ENCODE peak calls at places on chromosomes 4 and X, in eight cellular contexts. One of them, this sample, is unnamed. For H3K4me1 and H3K9me3, the result is how much of the 10 kb centered on the place peaks cover.

GRCh38 chr4:114019276-114019971 is 40.0 kb upstream of the ARSJ start:
- DNase-seq in mammary epithelial cell: peak
- DNase-seq in astrocyte: peak
- DNase-seq in aorta: no peak
- DNase-seq in Peyer's patch: no peak
- DNase-seq in upper lobe of right lung: no peak
- DNase-seq in esophagus squamous epithelium: no peak
- DNase-seq in A549: no peak
- DNase-seq in this sample: no peak

GRCh38 chr4:4362991-4363697 is 23.8 kb upstream of the NSG1 start:
- DNase-seq in mammary epithelial cell: no peak
- DNase-seq in astrocyte: peak
- DNase-seq in aorta: no peak
- DNase-seq in Peyer's patch: no peak
- DNase-seq in upper lobe of right lung: peak
- DNase-seq in esophagus squamous epithelium: no peak
- DNase-seq in A549: no peak
- DNase-seq in this sample: no peak

GRCh38 chr4:83371936-83372335 is 37.3 kb upstream of the HPSE start:
- DNase-seq in mammary epithelial cell: no peak
- DNase-seq in astrocyte: no peak
- DNase-seq in aorta: no peak
- DNase-seq in Peyer's patch: no peak
- DNase-seq in upper lobe of right lung: no peak
- DNase-seq in esophagus squamous epithelium: no peak
- DNase-seq in A549: no peak
- DNase-seq in this sample: no peak

GRCh38 chr4:128385683-128386304 is 98.2 kb upstream of the PGRMC2 start:
- DNase-seq in mammary epithelial cell: peak
- DNase-seq in astrocyte: peak
- DNase-seq in aorta: no peak
- DNase-seq in Peyer's patch: no peak
- DNase-seq in upper lobe of right lung: no peak
- DNase-seq in esophagus squamous epithelium: no peak
- DNase-seq in A549: peak
- DNase-seq in this sample: no peak

GRCh38 chr4:42750831-42751230 is 93.9 kb upstream of the ATP8A1 start:
- DNase-seq in mammary epithelial cell: no peak
- DNase-seq in astrocyte: no peak
- DNase-seq in aorta: no peak
- DNase-seq in Peyer's patch: no peak
- DNase-seq in upper lobe of right lung: no peak
- DNase-seq in esophagus squamous epithelium: no peak
- DNase-seq in A549: no peak
- DNase-seq in this sample: no peak

GRCh38 chrX:133435544-133436124 is 20.3 kb upstream of the GPC4 start:
- DNase-seq in mammary epithelial cell: no peak
- DNase-seq in astrocyte: no peak
- DNase-seq in aorta: no peak
- DNase-seq in Peyer's patch: no peak
- DNase-seq in upper lobe of right lung: no peak
- DNase-seq in esophagus squamous epithelium: no peak
- DNase-seq in A549: no peak
- DNase-seq in this sample: no peak

GRCh38 chr4:76993787-76994641 is 44.5 kb downstream of the SEPTIN11 start:
- DNase-seq in mammary epithelial cell: no peak
- DNase-seq in astrocyte: no peak
- DNase-seq in aorta: no peak
- DNase-seq in Peyer's patch: peak
- DNase-seq in upper lobe of right lung: no peak
- DNase-seq in esophagus squamous epithelium: no peak
- DNase-seq in A549: no peak
- DNase-seq in this sample: no peak

GRCh38 chr4:120616041-120616440 is 306.5 kb downstream of the PRDM5 start:
- DNase-seq in mammary epithelial cell: no peak
- DNase-seq in astrocyte: no peak
- DNase-seq in aorta: no peak
- DNase-seq in Peyer's patch: no peak
- DNase-seq in upper lobe of right lung: no peak
- DNase-seq in esophagus squamous epithelium: no peak
- DNase-seq in A549: no peak
- DNase-seq in this sample: no peak

GRCh38 chrX:84363674-84364073 is 138.6 kb downstream of the HDX start:
- DNase-seq in mammary epithelial cell: no peak
- DNase-seq in astrocyte: no peak
- DNase-seq in aorta: no peak
- DNase-seq in Peyer's patch: no peak
- DNase-seq in upper lobe of right lung: no peak
- DNase-seq in esophagus squamous epithelium: no peak
- DNase-seq in A549: no peak
- DNase-seq in this sample: no peak

GRCh38 chr4:6041794-6042193 is 23.6 kb upstream of the C4orf50 start:
- DNase-seq in mammary epithelial cell: no peak
- DNase-seq in astrocyte: no peak
- DNase-seq in aorta: no peak
- DNase-seq in Peyer's patch: no peak
- DNase-seq in upper lobe of right lung: no peak
- DNase-seq in esophagus squamous epithelium: no peak
- DNase-seq in A549: no peak
- DNase-seq in this sample: no peak

GRCh38 chrX:150693782-150694574 is 782 bp downstream of the MTMR1 start:
- DNase-seq in mammary epithelial cell: peak
- DNase-seq in astrocyte: peak
- DNase-seq in aorta: peak
- DNase-seq in Peyer's patch: peak
- DNase-seq in upper lobe of right lung: peak
- DNase-seq in esophagus squamous epithelium: no peak
- DNase-seq in A549: peak
- DNase-seq in this sample: peak

GRCh38 chrX:150697641-150698040 is 4.4 kb downstream of the MTMR1 start:
- DNase-seq in mammary epithelial cell: no peak
- DNase-seq in astrocyte: no peak
- DNase-seq in aorta: no peak
- DNase-seq in Peyer's patch: no peak
- DNase-seq in upper lobe of right lung: no peak
- DNase-seq in esophagus squamous epithelium: no peak
- DNase-seq in A549: no peak
- DNase-seq in this sample: no peak

GRCh38 chrX:150696836-150697235 is 3.6 kb downstream of the MTMR1 start:
- DNase-seq in mammary epithelial cell: no peak
- DNase-seq in astrocyte: no peak
- DNase-seq in aorta: no peak
- DNase-seq in Peyer's patch: peak
- DNase-seq in upper lobe of right lung: no peak
- DNase-seq in esophagus squamous epithelium: no peak
- DNase-seq in A549: no peak
- DNase-seq in this sample: peak

GRCh38 chrX:150694738-150695410 is 1.7 kb downstream of the MTMR1 start:
- DNase-seq in mammary epithelial cell: no peak
- DNase-seq in astrocyte: no peak
- DNase-seq in aorta: no peak
- DNase-seq in Peyer's patch: no peak
- DNase-seq in upper lobe of right lung: no peak
- DNase-seq in esophagus squamous epithelium: no peak
- DNase-seq in A549: no peak
- DNase-seq in this sample: no peak

GRCh38 chrX:150696264-150696789 is 3.1 kb downstream of the MTMR1 start:
- DNase-seq in mammary epithelial cell: no peak
- DNase-seq in astrocyte: no peak
- DNase-seq in aorta: no peak
- DNase-seq in Peyer's patch: no peak
- DNase-seq in upper lobe of right lung: no peak
- DNase-seq in esophagus squamous epithelium: no peak
- DNase-seq in A549: no peak
- DNase-seq in this sample: no peak
- H3K4me1 ChIP-seq in mammary epithelial cell: under half
- H3K4me1 ChIP-seq in astrocyte: under half
- H3K4me1 ChIP-seq in aorta: under half
- H3K4me1 ChIP-seq in Peyer's patch: under half
- H3K4me1 ChIP-seq in upper lobe of right lung: under half
- H3K4me1 ChIP-seq in esophagus squamous epithelium: under half
- H3K4me1 ChIP-seq in A549: under half
- H3K4me1 ChIP-seq in this sample: under half

GRCh38 chr4:1996866-1997611 is 11.7 kb downstream of the NELFA start:
- DNase-seq in mammary epithelial cell: no peak
- DNase-seq in astrocyte: no peak
- DNase-seq in aorta: no peak
- DNase-seq in Peyer's patch: no peak
- DNase-seq in upper lobe of right lung: no peak
- DNase-seq in esophagus squamous epithelium: no peak
- DNase-seq in A549: no peak
- DNase-seq in this sample: no peak

GRCh38 chr4:1993169-1993516 is 15.6 kb downstream of the NELFA start:
- DNase-seq in mammary epithelial cell: no peak
- DNase-seq in astrocyte: no peak
- DNase-seq in aorta: no peak
- DNase-seq in Peyer's patch: no peak
- DNase-seq in upper lobe of right lung: peak
- DNase-seq in esophagus squamous epithelium: no peak
- DNase-seq in A549: no peak
- DNase-seq in this sample: peak

GRCh38 chr4:1994935-1995334 is 13.8 kb downstream of the NELFA start:
- DNase-seq in mammary epithelial cell: no peak
- DNase-seq in astrocyte: no peak
- DNase-seq in aorta: no peak
- DNase-seq in Peyer's patch: no peak
- DNase-seq in upper lobe of right lung: no peak
- DNase-seq in esophagus squamous epithelium: no peak
- DNase-seq in A549: no peak
- DNase-seq in this sample: peak

GRCh38 chr4:1997712-1998111 is 11.1 kb downstream of the NELFA start:
- DNase-seq in mammary epithelial cell: no peak
- DNase-seq in astrocyte: no peak
- DNase-seq in aorta: no peak
- DNase-seq in Peyer's patch: no peak
- DNase-seq in upper lobe of right lung: no peak
- DNase-seq in esophagus squamous epithelium: no peak
- DNase-seq in A549: no peak
- DNase-seq in this sample: no peak

DNA sequence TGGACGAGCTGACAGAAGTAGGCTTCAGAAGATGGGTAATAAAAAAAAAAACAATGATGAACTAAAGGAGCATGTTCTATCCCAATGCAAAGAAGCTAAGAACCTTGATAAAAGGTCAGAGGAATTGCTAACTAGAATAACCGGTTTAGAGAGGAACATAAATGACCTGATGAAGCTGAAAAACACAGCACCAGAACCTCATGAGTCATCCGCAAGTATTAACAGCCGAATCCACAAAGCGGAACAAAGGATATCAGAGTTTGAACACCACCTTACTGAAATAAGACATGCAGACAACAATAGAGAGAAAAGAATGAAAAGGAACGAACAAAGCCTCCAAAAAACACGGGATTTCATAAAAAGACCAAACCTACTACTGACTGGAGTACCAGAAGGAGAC is 10.5 kb downstream of the NELFA start:
- DNase-seq in mammary epithelial cell: peak
- DNase-seq in astrocyte: peak
- DNase-seq in aorta: no peak
- DNase-seq in Peyer's patch: no peak
- DNase-seq in upper lobe of right lung: no peak
- DNase-seq in esophagus squamous epithelium: no peak
- DNase-seq in A549: no peak
- DNase-seq in this sample: no peak
- H3K9me3 ChIP-seq in mammary epithelial cell: under half
- H3K9me3 ChIP-seq in astrocyte: under half
- H3K9me3 ChIP-seq in aorta: under half
- H3K9me3 ChIP-seq in Peyer's patch: under half
- H3K9me3 ChIP-seq in upper lobe of right lung: under half
- H3K9me3 ChIP-seq in esophagus squamous epithelium: under half
- H3K9me3 ChIP-seq in A549: under half
- H3K9me3 ChIP-seq in this sample: under half

GRCh38 chrX:40142417-40142816 is 44.7 kb upstream of the BCOR start:
- DNase-seq in mammary epithelial cell: no peak
- DNase-seq in astrocyte: no peak
- DNase-seq in aorta: no peak
- DNase-seq in Peyer's patch: no peak
- DNase-seq in upper lobe of right lung: no peak
- DNase-seq in esophagus squamous epithelium: no peak
- DNase-seq in A549: no peak
- DNase-seq in this sample: no peak

GRCh38 chrX:40140706-40141499 is 43.1 kb upstream of the BCOR start:
- DNase-seq in mammary epithelial cell: no peak
- DNase-seq in astrocyte: peak
- DNase-seq in aorta: peak
- DNase-seq in Peyer's patch: no peak
- DNase-seq in upper lobe of right lung: peak
- DNase-seq in esophagus squamous epithelium: no peak
- DNase-seq in A549: no peak
- DNase-seq in this sample: no peak

GRCh38 chrX:40144576-40144975 is 46.8 kb upstream of the BCOR start:
- DNase-seq in mammary epithelial cell: no peak
- DNase-seq in astrocyte: no peak
- DNase-seq in aorta: no peak
- DNase-seq in Peyer's patch: no peak
- DNase-seq in upper lobe of right lung: no peak
- DNase-seq in esophagus squamous epithelium: no peak
- DNase-seq in A549: no peak
- DNase-seq in this sample: no peak

GRCh38 chrX:40143987-40144386 is 46.2 kb upstream of the BCOR start:
- DNase-seq in mammary epithelial cell: no peak
- DNase-seq in astrocyte: no peak
- DNase-seq in aorta: no peak
- DNase-seq in Peyer's patch: no peak
- DNase-seq in upper lobe of right lung: no peak
- DNase-seq in esophagus squamous epithelium: no peak
- DNase-seq in A549: no peak
- DNase-seq in this sample: no peak

DNA sequence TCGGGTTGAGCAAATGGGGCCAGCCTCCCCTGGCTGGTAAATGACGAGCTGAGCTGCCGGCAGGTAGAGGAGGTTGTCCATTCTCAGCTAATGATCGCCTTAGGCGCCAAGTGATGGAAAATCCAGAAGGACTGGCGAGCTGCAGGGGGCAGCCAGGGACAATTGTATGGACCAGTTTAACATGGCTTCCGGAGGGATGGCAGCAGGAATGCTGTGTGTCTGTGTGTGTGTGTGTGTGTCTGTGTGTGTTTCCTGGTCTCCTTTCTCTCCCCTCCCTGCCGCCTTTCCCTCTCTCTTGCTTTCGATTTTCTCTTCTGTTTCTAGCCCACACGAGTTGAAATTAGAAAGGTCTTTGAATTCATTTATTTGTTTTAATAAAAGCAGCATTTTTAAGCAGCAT is 45.2 kb upstream of the BCOR start:
- DNase-seq in mammary epithelial cell: no peak
- DNase-seq in astrocyte: no peak
- DNase-seq in aorta: no peak
- DNase-seq in Peyer's patch: no peak
- DNase-seq in upper lobe of right lung: no peak
- DNase-seq in esophagus squamous epithelium: no peak
- DNase-seq in A549: no peak
- DNase-seq in this sample: no peak
- H3K4me1 ChIP-seq in mammary epithelial cell: under half
- H3K4me1 ChIP-seq in astrocyte: under half
- H3K4me1 ChIP-seq in aorta: under half
- H3K4me1 ChIP-seq in Peyer's patch: under half
- H3K4me1 ChIP-seq in upper lobe of right lung: under half
- H3K4me1 ChIP-seq in esophagus squamous epithelium: under half
- H3K4me1 ChIP-seq in A549: under half
- H3K4me1 ChIP-seq in this sample: under half

GRCh38 chr4:11355224-11355623 is 73.5 kb downstream of the HS3ST1 start:
- DNase-seq in mammary epithelial cell: no peak
- DNase-seq in astrocyte: no peak
- DNase-seq in aorta: no peak
- DNase-seq in Peyer's patch: no peak
- DNase-seq in upper lobe of right lung: no peak
- DNase-seq in esophagus squamous epithelium: no peak
- DNase-seq in A549: no peak
- DNase-seq in this sample: no peak

GRCh38 chr4:11354531-11354930 is 74.2 kb downstream of the HS3ST1 start:
- DNase-seq in mammary epithelial cell: no peak
- DNase-seq in astrocyte: no peak
- DNase-seq in aorta: no peak
- DNase-seq in Peyer's patch: no peak
- DNase-seq in upper lobe of right lung: no peak
- DNase-seq in esophagus squamous epithelium: no peak
- DNase-seq in A549: no peak
- DNase-seq in this sample: no peak
- H3K9me3 ChIP-seq in mammary epithelial cell: under half
- H3K9me3 ChIP-seq in astrocyte: under half
- H3K9me3 ChIP-seq in aorta: under half
- H3K9me3 ChIP-seq in Peyer's patch: under half
- H3K9me3 ChIP-seq in upper lobe of right lung: under half
- H3K9me3 ChIP-seq in esophagus squamous epithelium: under half
- H3K9me3 ChIP-seq in A549: under half
- H3K9me3 ChIP-seq in this sample: under half

This sample was measured in spleen.